ENCODE peak calls at places on chromosomes 3 and 15, in six cellular contexts. One of them, this sample, is unnamed.

GRCh38 chr3:58688563-58688962 is 22.0 kb upstream of the FAM3D start:
- DNase-seq in substantia nigra: no peak
- DNase-seq in anterior cingulate cortex: no peak
- DNase-seq in activated CD8-positive, alpha-beta memory T cell treated with anti-CD3 and anti-CD28 coated beads, Interleukin-2, amount 10 ng/mL, durations not matched to agents 7 days and 5 days: no peak
- DNase-seq in ovary: no peak
- DNase-seq in COLO829: no peak
- DNase-seq in this sample: no peak

GRCh38 chr15:90571063-90571541 is 41.4 kb downstream of the CRTC3 start:
- DNase-seq in substantia nigra: peak
- DNase-seq in anterior cingulate cortex: peak
- DNase-seq in activated CD8-positive, alpha-beta memory T cell treated with anti-CD3 and anti-CD28 coated beads, Interleukin-2, amount 10 ng/mL, durations not matched to agents 7 days and 5 days: no peak
- DNase-seq in ovary: no peak
- DNase-seq in COLO829: peak
- DNase-seq in this sample: peak

GRCh38 chr3:43956945-43957344 is 266.2 kb downstream of the ABHD5 start:
- DNase-seq in substantia nigra: no peak
- DNase-seq in anterior cingulate cortex: no peak
- DNase-seq in activated CD8-positive, alpha-beta memory T cell treated with anti-CD3 and anti-CD28 coated beads, Interleukin-2, amount 10 ng/mL, durations not matched to agents 7 days and 5 days: no peak
- DNase-seq in ovary: no peak
- DNase-seq in COLO829: no peak
- DNase-seq in this sample: no peak

GRCh38 chr3:184652465-184652864 is 59.4 kb downstream of the MAGEF1 start:
- DNase-seq in substantia nigra: no peak
- DNase-seq in anterior cingulate cortex: no peak
- DNase-seq in activated CD8-positive, alpha-beta memory T cell treated with anti-CD3 and anti-CD28 coated beads, Interleukin-2, amount 10 ng/mL, durations not matched to agents 7 days and 5 days: no peak
- DNase-seq in ovary: no peak
- DNase-seq in COLO829: no peak
- DNase-seq in this sample: no peak

GRCh38 chr3:127690823-127691452 is 18.2 kb downstream of the ABTB1 start:
- DNase-seq in substantia nigra: no peak
- DNase-seq in anterior cingulate cortex: no peak
- DNase-seq in activated CD8-positive, alpha-beta memory T cell treated with anti-CD3 and anti-CD28 coated beads, Interleukin-2, amount 10 ng/mL, durations not matched to agents 7 days and 5 days: no peak
- DNase-seq in ovary: peak
- DNase-seq in COLO829: no peak
- DNase-seq in this sample: no peak

GRCh38 chr3:168161696-168162095 is 66.0 kb upstream of the GOLIM4 start:
- DNase-seq in substantia nigra: no peak
- DNase-seq in anterior cingulate cortex: no peak
- DNase-seq in activated CD8-positive, alpha-beta memory T cell treated with anti-CD3 and anti-CD28 coated beads, Interleukin-2, amount 10 ng/mL, durations not matched to agents 7 days and 5 days: no peak
- DNase-seq in ovary: no peak
- DNase-seq in COLO829: no peak
- DNase-seq in this sample: no peak

GRCh38 chr3:175346573-175347356 is 487.6 kb downstream of the NAALADL2 start:
- DNase-seq in substantia nigra: no peak
- DNase-seq in anterior cingulate cortex: peak
- DNase-seq in activated CD8-positive, alpha-beta memory T cell treated with anti-CD3 and anti-CD28 coated beads, Interleukin-2, amount 10 ng/mL, durations not matched to agents 7 days and 5 days: no peak
- DNase-seq in ovary: peak
- DNase-seq in COLO829: peak
- DNase-seq in this sample: peak

GRCh38 chr15:81161851-81162250 is 27.8 kb downstream of the CFAP161 start:
- DNase-seq in substantia nigra: no peak
- DNase-seq in anterior cingulate cortex: no peak
- DNase-seq in activated CD8-positive, alpha-beta memory T cell treated with anti-CD3 and anti-CD28 coated beads, Interleukin-2, amount 10 ng/mL, durations not matched to agents 7 days and 5 days: no peak
- DNase-seq in ovary: no peak
- DNase-seq in COLO829: no peak
- DNase-seq in this sample: no peak

GRCh38 chr15:90564109-90564508 is 34.4 kb downstream of the CRTC3 start:
- DNase-seq in substantia nigra: no peak
- DNase-seq in anterior cingulate cortex: no peak
- DNase-seq in activated CD8-positive, alpha-beta memory T cell treated with anti-CD3 and anti-CD28 coated beads, Interleukin-2, amount 10 ng/mL, durations not matched to agents 7 days and 5 days: no peak
- DNase-seq in ovary: no peak
- DNase-seq in COLO829: no peak
- DNase-seq in this sample: no peak

GRCh38 chr3:126613481-126614187 is 41.3 kb downstream of the TXNRD3 start:
- DNase-seq in substantia nigra: no peak
- DNase-seq in anterior cingulate cortex: no peak
- DNase-seq in activated CD8-positive, alpha-beta memory T cell treated with anti-CD3 and anti-CD28 coated beads, Interleukin-2, amount 10 ng/mL, durations not matched to agents 7 days and 5 days: no peak
- DNase-seq in ovary: no peak
- DNase-seq in COLO829: no peak
- DNase-seq in this sample: no peak

GRCh38 chr3:172679599-172679998 is 31.3 kb downstream of the NCEH1 start:
- DNase-seq in substantia nigra: no peak
- DNase-seq in anterior cingulate cortex: no peak
- DNase-seq in activated CD8-positive, alpha-beta memory T cell treated with anti-CD3 and anti-CD28 coated beads, Interleukin-2, amount 10 ng/mL, durations not matched to agents 7 days and 5 days: no peak
- DNase-seq in ovary: no peak
- DNase-seq in COLO829: no peak
- DNase-seq in this sample: no peak

GRCh38 chr3:127352612-127353011 is 64.8 kb upstream of the PRR20G start:
- DNase-seq in substantia nigra: no peak
- DNase-seq in anterior cingulate cortex: no peak
- DNase-seq in activated CD8-positive, alpha-beta memory T cell treated with anti-CD3 and anti-CD28 coated beads, Interleukin-2, amount 10 ng/mL, durations not matched to agents 7 days and 5 days: no peak
- DNase-seq in ovary: no peak
- DNase-seq in COLO829: no peak
- DNase-seq in this sample: peak

GRCh38 chr3:164897335-164897734 is 181.0 kb downstream of the SI start:
- DNase-seq in substantia nigra: no peak
- DNase-seq in anterior cingulate cortex: no peak
- DNase-seq in activated CD8-positive, alpha-beta memory T cell treated with anti-CD3 and anti-CD28 coated beads, Interleukin-2, amount 10 ng/mL, durations not matched to agents 7 days and 5 days: no peak
- DNase-seq in ovary: no peak
- DNase-seq in COLO829: peak
- DNase-seq in this sample: no peak

GRCh38 chr15:67510597-67511225 is 10.2 kb upstream of the C15orf61 start:
- DNase-seq in substantia nigra: no peak
- DNase-seq in anterior cingulate cortex: no peak
- DNase-seq in activated CD8-positive, alpha-beta memory T cell treated with anti-CD3 and anti-CD28 coated beads, Interleukin-2, amount 10 ng/mL, durations not matched to agents 7 days and 5 days: no peak
- DNase-seq in ovary: no peak
- DNase-seq in COLO829: no peak
- DNase-seq in this sample: no peak

GRCh38 chr15:79373728-79374127 is 58.4 kb upstream of the MINAR1 start:
- DNase-seq in substantia nigra: no peak
- DNase-seq in anterior cingulate cortex: no peak
- DNase-seq in activated CD8-positive, alpha-beta memory T cell treated with anti-CD3 and anti-CD28 coated beads, Interleukin-2, amount 10 ng/mL, durations not matched to agents 7 days and 5 days: no peak
- DNase-seq in ovary: no peak
- DNase-seq in COLO829: no peak
- DNase-seq in this sample: no peak

GRCh38 chr3:127786358-127787070 is 35.8 kb downstream of the MGLL start:
- DNase-seq in substantia nigra: peak
- DNase-seq in anterior cingulate cortex: peak
- DNase-seq in activated CD8-positive, alpha-beta memory T cell treated with anti-CD3 and anti-CD28 coated beads, Interleukin-2, amount 10 ng/mL, durations not matched to agents 7 days and 5 days: no peak
- DNase-seq in ovary: peak
- DNase-seq in COLO829: no peak
- DNase-seq in this sample: peak

GRCh38 chr3:183524476-183524875 is 31.0 kb downstream of the KLHL6 start:
- DNase-seq in substantia nigra: no peak
- DNase-seq in anterior cingulate cortex: no peak
- DNase-seq in activated CD8-positive, alpha-beta memory T cell treated with anti-CD3 and anti-CD28 coated beads, Interleukin-2, amount 10 ng/mL, durations not matched to agents 7 days and 5 days: no peak
- DNase-seq in ovary: no peak
- DNase-seq in COLO829: no peak
- DNase-seq in this sample: no peak

GRCh38 chr15:66623801-66624453 is 58.1 kb upstream of the LCTL start:
- DNase-seq in substantia nigra: no peak
- DNase-seq in anterior cingulate cortex: no peak
- DNase-seq in activated CD8-positive, alpha-beta memory T cell treated with anti-CD3 and anti-CD28 coated beads, Interleukin-2, amount 10 ng/mL, durations not matched to agents 7 days and 5 days: no peak
- DNase-seq in ovary: no peak
- DNase-seq in COLO829: no peak
- DNase-seq in this sample: no peak

GRCh38 chr3:153633407-153633806 is 471.4 kb downstream of the RAP2B start:
- DNase-seq in substantia nigra: no peak
- DNase-seq in anterior cingulate cortex: no peak
- DNase-seq in activated CD8-positive, alpha-beta memory T cell treated with anti-CD3 and anti-CD28 coated beads, Interleukin-2, amount 10 ng/mL, durations not matched to agents 7 days and 5 days: no peak
- DNase-seq in ovary: no peak
- DNase-seq in COLO829: no peak
- DNase-seq in this sample: no peak